ENCODE peak calls at places on chromosomes 6 and 20, in four cellular contexts. One of them, this sample, is unnamed.
A peak's percentile ranks its signal among the peaks of the same experiment; 100 is the strongest.

GRCh38 chr20:57654363-57654997 is 34.3 kb upstream of the ZBP1 start:
- DNase-seq in CD8-positive, alpha-beta T cell: peak; percentile 54
- DNase-seq in naive thymus-derived CD4-positive, alpha-beta T cell: peak; percentile 26
- DNase-seq in mammary epithelial cell: peak; percentile 38
- DNase-seq in this sample: no peak

GRCh38 chr6:36430351-36430750 is 12.3 kb downstream of the PXT1 start:
- DNase-seq in naive thymus-derived CD4-positive, alpha-beta T cell: no peak
- DNase-seq in CD8-positive, alpha-beta T cell: no peak
- DNase-seq in mammary epithelial cell: no peak
- DNase-seq in this sample: no peak

GRCh38 chr6:127366281-127367022 is 23.0 kb upstream of the ECHDC1 start:
- DNase-seq in naive thymus-derived CD4-positive, alpha-beta T cell: no peak
- DNase-seq in CD8-positive, alpha-beta T cell: no peak
- DNase-seq in mammary epithelial cell: peak; percentile 99
- DNase-seq in this sample: no peak

GRCh38 chr6:137097526-137097925 is 52.8 kb upstream of the IL20RA start:
- DNase-seq in naive thymus-derived CD4-positive, alpha-beta T cell: no peak
- DNase-seq in mammary epithelial cell: no peak
- DNase-seq in CD8-positive, alpha-beta T cell: no peak
- DNase-seq in this sample: no peak

GRCh38 chr6:111976169-111976568 is 77.7 kb upstream of the CCN6 start:
- DNase-seq in CD8-positive, alpha-beta T cell: no peak
- DNase-seq in naive thymus-derived CD4-positive, alpha-beta T cell: no peak
- DNase-seq in mammary epithelial cell: no peak
- DNase-seq in this sample: no peak

GRCh38 chr20:63580796-63581461 is 6.9 kb upstream of the HELZ2 start:
- DNase-seq in CD8-positive, alpha-beta T cell: peak; percentile 67
- DNase-seq in naive thymus-derived CD4-positive, alpha-beta T cell: peak; percentile 81
- DNase-seq in mammary epithelial cell: peak; percentile 79
- DNase-seq in this sample: peak; percentile 40

GRCh38 chr6:139659711-139660110 is 285.3 kb upstream of the CITED2 start:
- DNase-seq in naive thymus-derived CD4-positive, alpha-beta T cell: no peak
- DNase-seq in mammary epithelial cell: no peak
- DNase-seq in CD8-positive, alpha-beta T cell: no peak
- DNase-seq in this sample: no peak

GRCh38 chr6:41560440-41561192 is 14.4 kb downstream of the FOXP4 start:
- DNase-seq in mammary epithelial cell: no peak
- DNase-seq in naive thymus-derived CD4-positive, alpha-beta T cell: peak; percentile 94
- DNase-seq in CD8-positive, alpha-beta T cell: peak; percentile 73
- DNase-seq in this sample: peak; percentile 34

GRCh38 chr20:34629342-34629741 is 47.5 kb downstream of the PIGU start:
- DNase-seq in naive thymus-derived CD4-positive, alpha-beta T cell: no peak
- DNase-seq in CD8-positive, alpha-beta T cell: no peak
- DNase-seq in mammary epithelial cell: no peak
- DNase-seq in this sample: no peak

DNA sequence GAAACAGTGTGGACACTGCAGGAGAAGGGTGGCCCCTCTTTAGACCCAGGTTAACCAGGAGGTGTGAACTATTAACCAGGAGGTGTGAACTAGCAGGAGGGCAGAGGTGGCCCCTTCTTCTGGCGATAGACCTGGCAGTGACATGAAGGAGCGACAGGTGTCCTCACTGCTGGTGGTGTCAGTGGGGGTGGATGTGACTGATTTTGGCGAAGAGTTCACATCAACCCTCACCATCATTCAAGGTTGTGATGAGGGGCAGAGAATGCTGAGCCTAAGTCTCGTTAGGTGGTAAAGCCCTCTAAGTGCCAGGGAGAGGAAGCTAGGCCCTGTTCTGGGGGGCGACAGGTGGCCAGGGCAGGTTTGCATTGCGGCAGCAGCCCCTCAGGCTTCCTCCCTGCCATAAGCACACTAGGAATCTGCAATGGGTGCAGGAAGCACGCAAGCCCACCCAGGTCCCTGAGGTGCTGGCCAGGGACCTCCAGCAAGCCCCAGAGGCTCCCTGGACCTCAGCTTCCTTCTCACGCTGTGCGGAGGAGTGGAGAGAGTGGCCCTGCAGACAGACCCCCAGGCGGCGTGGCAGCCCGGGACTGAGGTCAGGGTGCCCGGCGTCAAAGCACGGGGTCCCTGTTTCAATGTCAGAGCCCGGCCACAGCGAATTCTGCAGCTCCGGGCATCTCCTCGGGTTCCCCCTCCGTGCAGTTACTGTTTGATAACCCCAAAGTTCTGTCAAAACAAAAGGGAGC is 13.7 kb downstream of the NPEPL1 start:
- DNase-seq in naive thymus-derived CD4-positive, alpha-beta T cell: no peak
- DNase-seq in mammary epithelial cell: no peak
- DNase-seq in CD8-positive, alpha-beta T cell: no peak
- DNase-seq in this sample: no peak
- H3K4me3 ChIP-seq in naive thymus-derived CD4-positive, alpha-beta T cell: no peak overlapping the region
- H3K4me3 ChIP-seq in mammary epithelial cell: no peak overlapping the region
- H3K4me3 ChIP-seq in CD8-positive, alpha-beta T cell: no peak overlapping the region
- H3K4me3 ChIP-seq in this sample: no peak overlapping the region

GRCh38 chr6:159467473-159468041 is 225.5 kb downstream of the SOD2 start:
- DNase-seq in mammary epithelial cell: peak; percentile 8
- DNase-seq in CD8-positive, alpha-beta T cell: no peak
- DNase-seq in naive thymus-derived CD4-positive, alpha-beta T cell: no peak
- DNase-seq in this sample: peak; percentile 57
- H3K4me3 ChIP-seq in mammary epithelial cell: no peak overlapping the region
- H3K4me3 ChIP-seq in CD8-positive, alpha-beta T cell: no peak overlapping the region
- H3K4me3 ChIP-seq in naive thymus-derived CD4-positive, alpha-beta T cell: no peak overlapping the region
- H3K4me3 ChIP-seq in this sample: no peak overlapping the region

GRCh38 chr6:133099573-133099972 is 141.6 kb upstream of the EYA4 start:
- DNase-seq in naive thymus-derived CD4-positive, alpha-beta T cell: no peak
- DNase-seq in CD8-positive, alpha-beta T cell: no peak
- DNase-seq in mammary epithelial cell: peak; percentile 86
- DNase-seq in this sample: no peak
- H3K4me3 ChIP-seq in naive thymus-derived CD4-positive, alpha-beta T cell: no peak overlapping the region
- H3K4me3 ChIP-seq in CD8-positive, alpha-beta T cell: no peak overlapping the region
- H3K4me3 ChIP-seq in mammary epithelial cell: no peak overlapping the region
- H3K4me3 ChIP-seq in this sample: no peak overlapping the region

GRCh38 chr6:11885159-11885558 is 106.6 kb upstream of the ADTRP start:
- DNase-seq in CD8-positive, alpha-beta T cell: no peak
- DNase-seq in mammary epithelial cell: no peak
- DNase-seq in naive thymus-derived CD4-positive, alpha-beta T cell: no peak
- DNase-seq in this sample: no peak
- H3K4me3 ChIP-seq in CD8-positive, alpha-beta T cell: no peak overlapping the region
- H3K4me3 ChIP-seq in mammary epithelial cell: no peak overlapping the region
- H3K4me3 ChIP-seq in naive thymus-derived CD4-positive, alpha-beta T cell: no peak overlapping the region
- H3K4me3 ChIP-seq in this sample: no peak overlapping the region

DNA sequence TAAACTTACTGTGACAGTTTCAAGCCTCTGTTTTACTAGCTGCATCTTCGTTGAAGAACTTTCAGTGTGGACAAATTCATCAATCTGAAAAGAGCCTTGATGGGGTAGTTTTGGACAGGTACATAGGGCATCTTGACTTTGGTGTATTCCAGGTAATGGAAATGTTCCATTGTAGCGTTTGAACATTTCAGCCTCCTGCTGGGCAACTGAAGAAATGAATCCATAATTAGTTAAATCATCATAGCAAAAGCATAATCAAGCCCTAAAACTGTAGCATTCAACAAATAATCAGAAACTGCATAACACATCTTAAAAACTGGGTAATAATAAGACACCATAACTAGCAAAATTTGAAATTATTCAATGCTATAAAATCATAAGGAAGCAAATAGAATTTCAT is 86.2 kb downstream of the AHI1 start:
- DNase-seq in mammary epithelial cell: no peak
- DNase-seq in CD8-positive, alpha-beta T cell: no peak
- DNase-seq in naive thymus-derived CD4-positive, alpha-beta T cell: no peak
- DNase-seq in this sample: no peak
- H3K4me3 ChIP-seq in mammary epithelial cell: no peak overlapping the region
- H3K4me3 ChIP-seq in CD8-positive, alpha-beta T cell: no peak overlapping the region
- H3K4me3 ChIP-seq in naive thymus-derived CD4-positive, alpha-beta T cell: no peak overlapping the region
- H3K4me3 ChIP-seq in this sample: no peak overlapping the region

DNA sequence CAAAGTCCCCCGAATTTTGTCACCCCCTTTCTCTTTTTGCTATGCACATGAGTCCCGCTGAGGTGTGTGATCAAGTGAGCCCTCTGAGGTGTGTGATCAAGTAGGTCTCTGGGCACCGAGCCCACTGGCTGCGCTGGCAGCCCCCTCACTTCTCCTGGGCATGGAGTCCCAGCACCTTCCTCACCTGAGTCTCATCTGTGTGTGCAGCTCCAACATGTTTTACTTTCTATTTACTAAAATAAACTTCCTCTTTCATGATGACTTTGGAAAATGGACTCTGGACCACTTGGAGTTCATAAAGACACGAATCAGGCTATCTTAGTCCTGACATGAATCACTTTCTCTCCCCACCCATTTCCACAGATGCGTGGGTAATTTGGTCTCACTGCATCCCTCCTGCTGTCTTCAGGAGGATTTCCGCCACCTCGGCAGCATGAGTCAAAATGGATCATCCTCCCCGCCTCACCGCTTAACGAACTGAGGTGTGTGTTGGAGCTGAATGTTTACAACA is 39.8 kb downstream of the PRDM1 start:
- DNase-seq in CD8-positive, alpha-beta T cell: no peak
- DNase-seq in mammary epithelial cell: no peak
- DNase-seq in naive thymus-derived CD4-positive, alpha-beta T cell: no peak
- DNase-seq in this sample: peak; percentile 68
- H3K4me3 ChIP-seq in CD8-positive, alpha-beta T cell: no peak overlapping the region
- H3K4me3 ChIP-seq in mammary epithelial cell: no peak overlapping the region
- H3K4me3 ChIP-seq in naive thymus-derived CD4-positive, alpha-beta T cell: peak overlapping the region; percentile 19
- H3K4me3 ChIP-seq in this sample: no peak overlapping the region

GRCh38 chr6:108654465-108655106 is 93.9 kb downstream of the FOXO3 start:
- DNase-seq in naive thymus-derived CD4-positive, alpha-beta T cell: no peak
- DNase-seq in CD8-positive, alpha-beta T cell: no peak
- DNase-seq in mammary epithelial cell: no peak
- DNase-seq in this sample: no peak
- H3K4me3 ChIP-seq in naive thymus-derived CD4-positive, alpha-beta T cell: no peak overlapping the region
- H3K4me3 ChIP-seq in CD8-positive, alpha-beta T cell: no peak overlapping the region
- H3K4me3 ChIP-seq in mammary epithelial cell: no peak overlapping the region
- H3K4me3 ChIP-seq in this sample: no peak overlapping the region

This sample was measured in GM12864.